ENCODE peak calls at places on chromosome 4, in five cellular contexts. E is activated naive CD4-positive, alpha-beta T cell treated with anti-CD3 and anti-CD28 coated beads, Interleukin-2, amount 10 ng/mL, durations not matched to agents 7 days and 5 days; W is lower leg skin; O is GM23248; A is activated CD4-positive, alpha-beta T cell treated with anti-CD3 and anti-CD28 coated beads, Interleukin-2, amount 10 ng/mL, durations not matched to agents 7 days and 5 days. B is an unnamed sample.

GRCh38 chr4:161990721-161991120 is 173.1 kb downstream of the FSTL5 start:
- DNase-seq in E (no peak), W (no peak), O (no peak), A (no peak), B (no peak)

GRCh38 chr4:117385531-117385930 is 300.2 kb upstream of the TRAM1L1 start:
- DNase-seq in E (no peak), W (no peak), O (no peak), A (no peak), B (no peak)

GRCh38 chr4:143336828-143337599 is at the start of gene GAB1:
- DNase-seq in E (peak; percentile 54), W (peak; percentile 93), O (peak; percentile 90), A (no peak), B (no peak)

GRCh38 chr4:4995103-4995761 is 24.0 kb downstream of the CYTL1 start:
- DNase-seq in E (peak; percentile 51), W (peak; percentile 96), O (peak; percentile 78), A (peak; percentile 49), B (peak; percentile 5)

GRCh38 chr4:90148574-90149170 is 21.5 kb downstream of the CCSER1 start:
- DNase-seq in E (no peak), W (no peak), O (no peak), A (no peak), B (no peak)

GRCh38 chr4:7306566-7306965 is 114.2 kb downstream of the SORCS2 start:
- DNase-seq in E (no peak), W (no peak), O (no peak), A (no peak), B (no peak)

GRCh38 chr4:108029731-108030130 is 40.0 kb downstream of the HADH start:
- DNase-seq in E (no peak), W (no peak), O (peak; percentile 80), A (no peak), B (no peak)

GRCh38 chr4:82981116-82981515 is 29.5 kb downstream of the LIN54 start:
- DNase-seq in E (no peak), W (no peak), O (no peak), A (no peak), B (no peak)

GRCh38 chr4:146032234-146032860 is 93.7 kb upstream of the ZNF827 start:
- DNase-seq in E (no peak), W (no peak), O (no peak), A (no peak), B (no peak)

GRCh38 chr4:126850286-126850685 is 782.5 kb upstream of the INTU start:
- DNase-seq in E (no peak), W (no peak), O (peak; percentile 93), A (no peak), B (no peak)

GRCh38 chr4:175308236-175308635 is 390.1 kb downstream of the ADAM29 start:
- DNase-seq in E (no peak), W (no peak), O (peak; percentile 62), A (no peak), B (no peak)

GRCh38 chr4:163866728-163867313 is 372.3 kb downstream of the TMA16 start:
- DNase-seq in E (no peak), W (no peak), O (no peak), A (no peak), B (no peak)

GRCh38 chr4:154164931-154165839 is 326.4 kb downstream of the DCHS2 start:
- DNase-seq in E (no peak), W (no peak), O (peak; percentile 96), A (no peak), B (no peak)

GRCh38 chr4:120843840-120844527 is 78.5 kb downstream of the PRDM5 start:
- DNase-seq in E (no peak), W (no peak), O (no peak), A (no peak), B (no peak)

GRCh38 chr4:41622816-41623215 is 84.9 kb downstream of the LIMCH1 start:
- DNase-seq in E (no peak), W (no peak), O (no peak), A (no peak), B (no peak)

GRCh38 chr4:111934294-111934693 is 211.0 kb upstream of the FAM241A start:
- DNase-seq in E (no peak), W (no peak), O (peak; percentile 38), A (no peak), B (no peak)

GRCh38 chr4:139720806-139721205 is 55.2 kb downstream of the MGST2 start:
- DNase-seq in E (no peak), W (no peak), O (peak; percentile 14), A (no peak), B (no peak)

GRCh38 chr4:185710487-185710995 is 101.5 kb downstream of the SORBS2 start:
- DNase-seq in E (no peak), W (no peak), O (no peak), A (no peak), B (no peak)

GRCh38 chr4:109183851-109184345 is 118.6 kb downstream of the COL25A1 start:
- DNase-seq in E (no peak), W (no peak), O (no peak), A (no peak), B (no peak)

GRCh38 chr4:23388259-23388658 is 501.6 kb downstream of the PPARGC1A start:
- DNase-seq in E (no peak), W (no peak), O (no peak), A (no peak), B (no peak)

GRCh38 chr4:55549888-55550287 is 3.2 kb upstream of the CLOCK start:
- DNase-seq in E (no peak), W (no peak), O (peak; percentile 86), A (no peak), B (no peak)

GRCh38 chr4:71026086-71026485 is 32.6 kb downstream of the DCK start:
- DNase-seq in E (no peak), W (no peak), O (peak; percentile 88), A (no peak), B (no peak)

GRCh38 chr4:8392591-8393190 is 47.8 kb downstream of the ACOX3 start:
- DNase-seq in E (no peak), W (no peak), O (peak; percentile 51), A (no peak), B (no peak)

GRCh38 chr4:140180577-140180976 is 26.6 kb upstream of the MAML3 start:
- DNase-seq in E (no peak), W (no peak), O (no peak), A (no peak), B (no peak)

GRCh38 chr4:138898282-138898681 is 117.3 kb upstream of the NOCT start:
- DNase-seq in E (no peak), W (no peak), O (peak; percentile 75), A (no peak), B (no peak)

GRCh38 chr4:80540785-80541469 is 205.4 kb downstream of the CFAP299 start:
- DNase-seq in E (no peak), W (no peak), O (peak; percentile 5), A (no peak), B (no peak)

GRCh38 chr4:15005474-15006115 is 3.3 kb downstream of the CPEB2 start:
- DNase-seq in E (no peak), W (no peak), O (no peak), A (no peak), B (no peak)

GRCh38 chr4:125838924-125839323 is 524.2 kb downstream of the FAT4 start:
- DNase-seq in E (no peak), W (no peak), O (peak; percentile 8), A (no peak), B (no peak)

GRCh38 chr4:88040707-88041106 is 33.3 kb downstream of the PKD2 start:
- DNase-seq in E (no peak), W (no peak), O (peak; percentile 10), A (no peak), B (no peak)

GRCh38 chr4:182938213-182938645 is 21.0 kb upstream of the DCTD start:
- DNase-seq in E (peak; percentile 73), W (peak; percentile 95), O (peak; percentile 74), A (peak; percentile 62), B (peak; percentile 43)

GRCh38 chr4:52028970-52029369 is 8.8 kb upstream of the LRRC66 start:
- DNase-seq in E (no peak), W (no peak), O (peak; percentile 78), A (no peak), B (no peak)

GRCh38 chr4:7663075-7663541 is 228.4 kb upstream of the PSAPL1 start:
- DNase-seq in E (no peak), W (no peak), O (no peak), A (no peak), B (no peak)

B was measured in CD8-positive, alpha-beta memory T cell.